ENCODE peak calls at places on chromosome 3, in five cellular contexts. One of them, this sample, is unnamed.

GRCh38 chr3:47420044-47420430 is 39.2 kb downstream of the PTPN23 start:
- ATAC-seq in pancreas: no peak
- ATAC-seq in activated naive CD4-positive, alpha-beta T cell treated with anti-CD3 and anti-CD28 coated beads, Interleukin-2, amount 50 U/mL, for 72 hours: no peak
- ATAC-seq in CD8-positive, alpha-beta T cell: no peak
- ATAC-seq in mucosa of descending colon: no peak
- ATAC-seq in this sample: no peak

GRCh38 chr3:49719214-49719884 is at the start of gene AMIGO3:
- ATAC-seq in mucosa of descending colon: peak
- ATAC-seq in activated naive CD4-positive, alpha-beta T cell treated with anti-CD3 and anti-CD28 coated beads, Interleukin-2, amount 50 U/mL, for 72 hours: peak
- ATAC-seq in CD8-positive, alpha-beta T cell: peak
- ATAC-seq in pancreas: peak
- ATAC-seq in this sample: peak

GRCh38 chr3:128971421-128971820 is 22.5 kb downstream of the CFAP92 start:
- ATAC-seq in activated naive CD4-positive, alpha-beta T cell treated with anti-CD3 and anti-CD28 coated beads, Interleukin-2, amount 50 U/mL, for 72 hours: no peak
- ATAC-seq in mucosa of descending colon: peak
- ATAC-seq in pancreas: peak
- ATAC-seq in CD8-positive, alpha-beta T cell: no peak
- ATAC-seq in this sample: no peak

GRCh38 chr3:58421004-58421403 is 12.6 kb downstream of the PDHB start:
- ATAC-seq in activated naive CD4-positive, alpha-beta T cell treated with anti-CD3 and anti-CD28 coated beads, Interleukin-2, amount 50 U/mL, for 72 hours: no peak
- ATAC-seq in pancreas: no peak
- ATAC-seq in CD8-positive, alpha-beta T cell: no peak
- ATAC-seq in mucosa of descending colon: no peak
- ATAC-seq in this sample: no peak

GRCh38 chr3:190865828-190866227 is 3.3 kb upstream of the GMNC start:
- ATAC-seq in mucosa of descending colon: no peak
- ATAC-seq in activated naive CD4-positive, alpha-beta T cell treated with anti-CD3 and anti-CD28 coated beads, Interleukin-2, amount 50 U/mL, for 72 hours: no peak
- ATAC-seq in CD8-positive, alpha-beta T cell: no peak
- ATAC-seq in pancreas: no peak
- ATAC-seq in this sample: no peak

GRCh38 chr3:99700637-99701268 is 62.4 kb downstream of the COL8A1 start:
- ATAC-seq in pancreas: no peak
- ATAC-seq in activated naive CD4-positive, alpha-beta T cell treated with anti-CD3 and anti-CD28 coated beads, Interleukin-2, amount 50 U/mL, for 72 hours: no peak
- ATAC-seq in mucosa of descending colon: no peak
- ATAC-seq in CD8-positive, alpha-beta T cell: no peak
- ATAC-seq in this sample: no peak

GRCh38 chr3:14201881-14202684 is 23.5 kb downstream of the LSM3 start:
- ATAC-seq in CD8-positive, alpha-beta T cell: no peak
- ATAC-seq in pancreas: peak
- ATAC-seq in activated naive CD4-positive, alpha-beta T cell treated with anti-CD3 and anti-CD28 coated beads, Interleukin-2, amount 50 U/mL, for 72 hours: no peak
- ATAC-seq in mucosa of descending colon: peak
- ATAC-seq in this sample: no peak

GRCh38 chr3:131282967-131283366 is 98.6 kb upstream of the NUDT16 start:
- ATAC-seq in pancreas: no peak
- ATAC-seq in activated naive CD4-positive, alpha-beta T cell treated with anti-CD3 and anti-CD28 coated beads, Interleukin-2, amount 50 U/mL, for 72 hours: no peak
- ATAC-seq in mucosa of descending colon: no peak
- ATAC-seq in CD8-positive, alpha-beta T cell: no peak
- ATAC-seq in this sample: no peak

GRCh38 chr3:51340311-51340829 is 44.7 kb upstream of the MANF start:
- ATAC-seq in mucosa of descending colon: peak
- ATAC-seq in CD8-positive, alpha-beta T cell: no peak
- ATAC-seq in activated naive CD4-positive, alpha-beta T cell treated with anti-CD3 and anti-CD28 coated beads, Interleukin-2, amount 50 U/mL, for 72 hours: no peak
- ATAC-seq in pancreas: peak
- ATAC-seq in this sample: peak

GRCh38 chr3:159187232-159187631 is 385.4 kb downstream of the MFSD1 start:
- ATAC-seq in mucosa of descending colon: no peak
- ATAC-seq in activated naive CD4-positive, alpha-beta T cell treated with anti-CD3 and anti-CD28 coated beads, Interleukin-2, amount 50 U/mL, for 72 hours: no peak
- ATAC-seq in CD8-positive, alpha-beta T cell: no peak
- ATAC-seq in pancreas: peak
- ATAC-seq in this sample: no peak

GRCh38 chr3:128353361-128353965 is 113.2 kb downstream of the DNAJB8 start:
- ATAC-seq in mucosa of descending colon: no peak
- ATAC-seq in pancreas: no peak
- ATAC-seq in activated naive CD4-positive, alpha-beta T cell treated with anti-CD3 and anti-CD28 coated beads, Interleukin-2, amount 50 U/mL, for 72 hours: no peak
- ATAC-seq in CD8-positive, alpha-beta T cell: no peak
- ATAC-seq in this sample: no peak

GRCh38 chr3:72903004-72903403 is 15.2 kb downstream of the GXYLT2 start:
- ATAC-seq in CD8-positive, alpha-beta T cell: no peak
- ATAC-seq in mucosa of descending colon: peak
- ATAC-seq in activated naive CD4-positive, alpha-beta T cell treated with anti-CD3 and anti-CD28 coated beads, Interleukin-2, amount 50 U/mL, for 72 hours: no peak
- ATAC-seq in pancreas: no peak
- ATAC-seq in this sample: no peak

GRCh38 chr3:15884132-15884531 is 86.4 kb upstream of the ANKRD28 start:
- ATAC-seq in pancreas: no peak
- ATAC-seq in CD8-positive, alpha-beta T cell: no peak
- ATAC-seq in activated naive CD4-positive, alpha-beta T cell treated with anti-CD3 and anti-CD28 coated beads, Interleukin-2, amount 50 U/mL, for 72 hours: no peak
- ATAC-seq in mucosa of descending colon: no peak
- ATAC-seq in this sample: no peak

GRCh38 chr3:170421147-170421641 is 2.5 kb downstream of the CLDN11 start:
- ATAC-seq in CD8-positive, alpha-beta T cell: no peak
- ATAC-seq in mucosa of descending colon: no peak
- ATAC-seq in activated naive CD4-positive, alpha-beta T cell treated with anti-CD3 and anti-CD28 coated beads, Interleukin-2, amount 50 U/mL, for 72 hours: no peak
- ATAC-seq in pancreas: no peak
- ATAC-seq in this sample: no peak

GRCh38 chr3:14329842-14330241 is 72.6 kb upstream of the SLC6A6 start:
- ATAC-seq in activated naive CD4-positive, alpha-beta T cell treated with anti-CD3 and anti-CD28 coated beads, Interleukin-2, amount 50 U/mL, for 72 hours: no peak
- ATAC-seq in CD8-positive, alpha-beta T cell: no peak
- ATAC-seq in pancreas: no peak
- ATAC-seq in mucosa of descending colon: no peak
- ATAC-seq in this sample: no peak

GRCh38 chr3:29285356-29286070 is 4.6 kb downstream of the RBMS3 start:
- ATAC-seq in pancreas: peak
- ATAC-seq in activated naive CD4-positive, alpha-beta T cell treated with anti-CD3 and anti-CD28 coated beads, Interleukin-2, amount 50 U/mL, for 72 hours: no peak
- ATAC-seq in mucosa of descending colon: no peak
- ATAC-seq in CD8-positive, alpha-beta T cell: no peak
- ATAC-seq in this sample: no peak

GRCh38 chr3:37491343-37491742 is 317.0 kb upstream of the LRRFIP2 start:
- ATAC-seq in mucosa of descending colon: no peak
- ATAC-seq in pancreas: no peak
- ATAC-seq in activated naive CD4-positive, alpha-beta T cell treated with anti-CD3 and anti-CD28 coated beads, Interleukin-2, amount 50 U/mL, for 72 hours: no peak
- ATAC-seq in CD8-positive, alpha-beta T cell: no peak
- ATAC-seq in this sample: no peak